ENCODE peak calls at places on chromosomes 3 and 15, in seven cellular contexts. E is fibroblast of mammary gland, O is cardiac fibroblast, X is astrocyte of the spinal cord, P is psoas muscle, U is heart left ventricle, H is upper lobe of right lung. Q is an unnamed sample.

GRCh38 chr3:133211449-133211848 is 173.3 kb downstream of the TMEM108 start:
- DNase-seq in E (no peak), O (no peak), X (peak; percentile 31), P (no peak), U (no peak), H (no peak), Q (no peak)

GRCh38 chr15:66820474-66821258 is 118.6 kb downstream of the SMAD6 start:
- DNase-seq in E (peak; percentile 31), O (no peak), X (no peak), P (no peak), U (no peak), H (peak; percentile 61), Q (no peak)

GRCh38 chr3:87333393-87333892 is 57.1 kb upstream of the POU1F1 start:
- DNase-seq in E (peak; percentile 48), O (peak; percentile 63), X (peak; percentile 90), P (no peak), U (no peak), H (no peak), Q (no peak)

GRCh38 chr15:71716990-71717389 is 93.4 kb upstream of the NR2E3 start:
- DNase-seq in E (peak; percentile 48), O (peak; percentile 52), X (peak; percentile 50), P (no peak), U (no peak), H (no peak), Q (no peak)

GRCh38 chr15:23642413-23643044 is 5.1 kb downstream of the MAGEL2 start:
- DNase-seq in E (peak; percentile 62), O (peak; percentile 53), X (peak; percentile 39), P (peak; percentile 64), U (peak; percentile 49), H (peak; percentile 71), Q (peak; percentile 63)

GRCh38 chr15:85388506-85388905 is 8.1 kb downstream of the AKAP13 start:
- DNase-seq in E (no peak), O (no peak), X (no peak), P (no peak), U (no peak), H (no peak), Q (no peak)

GRCh38 chr3:30493912-30494311 is 112.5 kb upstream of the TGFBR2 start:
- DNase-seq in E (peak; percentile 99), O (peak; percentile 81), X (peak; percentile 72), P (no peak), U (no peak), H (no peak), Q (no peak)

GRCh38 chr3:110413291-110413690 is 658.3 kb upstream of the NECTIN3 start:
- DNase-seq in E (no peak), O (no peak), X (no peak), P (no peak), U (no peak), H (no peak), Q (no peak)

GRCh38 chr3:142445816-142446254 is 2.0 kb downstream of the XRN1 start:
- DNase-seq in E (peak; percentile 52), O (peak; percentile 21), X (peak; percentile 48), P (no peak), U (no peak), H (no peak), Q (no peak)

GRCh38 chr3:179563298-179563934 is 690 bp downstream of the ACTL6A start:
- DNase-seq in E (peak; percentile 72), O (peak; percentile 73), X (peak; percentile 74), P (peak; percentile 78), U (peak; percentile 60), H (peak; percentile 86), Q (peak; percentile 51)

GRCh38 chr3:30452446-30452845 is 154.0 kb upstream of the TGFBR2 start:
- DNase-seq in E (no peak), O (no peak), X (no peak), P (no peak), U (no peak), H (no peak), Q (no peak)

GRCh38 chr3:68090571-68090970 is 436.2 kb upstream of the SUCLG2 start:
- DNase-seq in E (no peak), O (no peak), X (no peak), P (no peak), U (no peak), H (no peak), Q (no peak)

GRCh38 chr15:57732526-57733331 is 26.2 kb downstream of the POLR2M start:
- DNase-seq in E (peak; percentile 68), O (peak; percentile 69), X (peak; percentile 59), P (no peak), U (peak; percentile 37), H (no peak), Q (peak; percentile 70)

GRCh38 chr3:193872265-193872753 is 263.6 kb upstream of the HES1 start:
- DNase-seq in E (peak; percentile 99), O (peak; percentile 61), X (peak; percentile 99), P (no peak), U (no peak), H (no peak), Q (no peak)

GRCh38 chr3:32706348-32707025 is 21.5 kb downstream of the CNOT10 start:
- DNase-seq in E (peak; percentile 8), O (peak; percentile 6), X (peak; percentile 16), P (no peak), U (no peak), H (no peak), Q (no peak)

GRCh38 chr3:18098960-18099587 is 326.1 kb downstream of the SATB1 start:
- DNase-seq in E (peak; percentile 95), O (peak; percentile 61), X (peak; percentile 90), P (no peak), U (no peak), H (no peak), Q (no peak)

GRCh38 chr3:15345051-15345607 is 12.7 kb upstream of the SH3BP5 start:
- DNase-seq in E (no peak), O (no peak), X (no peak), P (no peak), U (no peak), H (no peak), Q (no peak)

GRCh38 chr3:66828303-66828702 is 169.8 kb upstream of the KBTBD8 start:
- DNase-seq in E (no peak), O (no peak), X (no peak), P (no peak), U (no peak), H (no peak), Q (no peak)

GRCh38 chr3:130963878-130964277 is 62.7 kb downstream of the ASTE1 start:
- DNase-seq in E (peak; percentile 92), O (peak; percentile 93), X (peak; percentile 96), P (no peak), U (no peak), H (no peak), Q (no peak)

GRCh38 chr3:16309558-16309957 is 44.5 kb downstream of the OXNAD1 start:
- DNase-seq in E (peak; percentile 61), O (peak; percentile 32), X (peak; percentile 57), P (no peak), U (no peak), H (no peak), Q (no peak)

DNA sequence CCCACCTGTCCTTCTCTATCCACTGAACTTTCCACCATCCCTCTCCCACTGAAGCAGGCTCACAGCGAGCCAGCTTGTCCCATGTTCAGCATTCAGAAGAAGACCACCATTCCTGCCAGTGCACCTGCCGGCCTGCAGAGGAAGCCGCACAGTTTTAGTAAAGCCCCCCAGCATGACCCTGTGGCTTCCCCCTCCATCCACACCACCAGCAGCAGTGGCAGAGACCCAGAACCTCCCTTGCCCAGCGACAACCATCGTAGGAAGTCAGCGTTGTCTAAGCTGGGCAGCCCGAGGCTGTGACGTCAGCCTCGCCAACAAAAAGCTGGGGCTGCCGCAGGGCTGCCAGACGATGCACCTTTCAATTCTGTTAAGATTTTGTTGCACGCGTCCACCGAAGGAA is 66.6 kb upstream of the TAMM41 start:
- DNase-seq in E (no peak), O (no peak), X (no peak), P (no peak), U (no peak), H (peak; percentile 30), Q (no peak)
- TF ChIP-seq CTCF in E (no peak), O (no peak), X (no peak), P (no peak), U (no peak), H (no peak), Q (no peak)

DNA sequence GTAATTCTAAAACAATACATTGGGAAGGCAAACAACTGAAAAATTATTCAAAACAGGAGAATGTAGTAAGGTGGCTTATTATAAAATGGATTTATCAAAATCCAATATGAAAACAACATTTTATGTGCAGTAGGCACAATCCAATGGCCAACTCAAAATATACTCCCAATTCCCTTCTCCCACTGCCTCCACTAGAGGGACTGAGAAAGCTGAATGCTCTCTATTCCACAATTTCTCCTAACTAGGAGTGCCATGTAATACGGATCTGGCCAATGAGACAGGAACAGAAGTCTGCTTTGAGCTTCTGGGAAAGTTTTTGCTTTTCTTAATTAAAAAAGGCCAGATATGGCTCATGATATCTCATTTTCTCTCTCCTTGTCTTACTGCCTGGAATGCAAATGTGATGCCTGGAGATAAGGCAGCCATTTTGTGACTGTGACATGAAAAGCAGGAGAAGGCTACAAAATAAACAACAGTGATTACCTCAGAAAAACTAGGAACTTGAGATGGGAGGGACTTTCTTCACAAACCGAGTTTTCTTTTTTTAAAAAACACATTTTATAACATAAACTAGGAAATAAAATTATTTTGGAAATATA is 18.8 kb upstream of the VGLL4 start:
- DNase-seq in E (peak; percentile 43), O (peak; percentile 41), X (peak; percentile 7), P (no peak), U (no peak), H (no peak), Q (no peak)
- TF ChIP-seq CTCF in E (peak; percentile 64), O (peak; percentile 58), X (peak; percentile 50), P (no peak), U (peak; percentile 34), H (peak; percentile 24), Q (peak; percentile 57)

DNA sequence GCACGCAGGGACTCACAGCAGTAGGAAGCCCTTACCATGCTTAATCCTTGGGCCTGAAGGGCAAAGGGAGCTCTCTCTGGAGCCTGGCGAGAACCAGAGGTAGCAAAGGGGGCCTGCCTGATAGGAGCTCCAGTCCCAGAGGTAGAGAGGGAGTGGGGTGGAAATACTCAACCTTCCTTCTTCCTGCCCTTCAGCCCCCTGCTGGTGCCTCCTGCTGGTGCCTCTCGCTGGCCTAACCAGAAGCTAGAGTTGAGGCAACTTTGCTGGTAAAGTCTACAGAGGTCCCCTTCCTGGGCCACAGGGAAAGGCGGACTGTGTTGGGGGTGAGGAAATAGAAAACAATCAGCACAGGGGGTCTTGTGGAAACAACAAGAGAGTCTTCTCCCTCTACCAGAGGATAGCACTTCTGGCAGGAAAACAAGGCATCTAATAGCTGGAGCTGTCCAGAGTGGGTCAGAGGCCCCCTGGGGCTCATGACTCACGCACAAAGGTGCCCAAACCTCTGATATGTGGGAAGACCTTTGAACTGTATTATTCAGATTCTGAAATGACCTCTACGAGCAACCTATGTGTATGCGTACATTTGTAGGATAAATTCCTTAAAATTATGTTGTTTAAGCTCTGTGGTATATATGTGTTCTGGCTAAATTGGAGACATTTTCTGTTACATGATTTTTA is 133.8 kb downstream of the LRRC28 start:
- DNase-seq in E (peak; percentile 50), O (no peak), X (peak; percentile 36), P (no peak), U (no peak), H (no peak), Q (no peak)
- TF ChIP-seq CTCF in E (peak; percentile 28), O (peak; percentile 31), X (peak; percentile 17), P (no peak), U (no peak), H (no peak), Q (no peak)

DNA sequence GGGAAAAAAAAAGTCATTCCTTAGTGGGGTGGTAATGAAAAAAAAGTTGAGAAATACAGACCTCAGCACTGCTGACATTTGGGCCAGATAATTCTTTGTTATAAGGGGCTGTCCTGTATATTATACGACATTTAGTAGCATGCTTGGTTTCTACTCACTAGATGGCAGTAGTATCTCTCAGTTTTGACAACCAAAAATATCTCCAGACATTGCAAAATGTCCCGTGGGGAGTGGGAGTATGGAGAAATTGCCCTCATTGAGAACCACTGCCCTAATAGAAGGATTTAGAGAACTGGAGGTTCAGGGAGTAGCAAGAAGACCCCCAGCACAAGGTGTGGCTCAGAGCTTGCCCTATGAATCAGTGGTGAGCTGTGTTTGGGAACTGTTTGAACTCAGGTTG is 28.6 kb upstream of the TEX264 start:
- DNase-seq in E (peak; percentile 16), O (peak; percentile 41), X (no peak), P (no peak), U (no peak), H (no peak), Q (no peak)
- TF ChIP-seq CTCF in E (peak; percentile 36), O (peak; percentile 25), X (peak; percentile 43), P (no peak), U (peak; percentile 36), H (peak; percentile 24), Q (peak; percentile 50)